ENCODE peak calls at places on chromosomes 13 and 19, in nine cellular contexts. One of them, this sample, is unnamed.

GRCh38 chr13:33911521-33911920 is 93.6 kb downstream of the RFC3 start:
- DNase-seq in T-helper 9 cell: no peak
- DNase-seq in glutamatergic neuron: no peak
- DNase-seq in BJ: no peak
- DNase-seq in NCI-H2029 treated with DMSO at 0.1 percent for 48 hours: no peak
- DNase-seq in activated CD4-positive, alpha-beta T cell treated with anti-CD3 and anti-CD28 coated beads, Interleukin-2, amount 50 U/mL, for 1 hour: no peak
- DNase-seq in activated T-cell treated with anti-CD3 and anti-CD28 coated beads, Interleukin-2, amount 50 U/mL, for 72 hours: no peak
- DNase-seq in EH: no peak
- DNase-seq in EL: no peak
- DNase-seq in this sample: no peak

GRCh38 chr13:76980075-76980718 is 11.7 kb upstream of the CLN5 start:
- DNase-seq in T-helper 9 cell: peak; percentile 90
- DNase-seq in glutamatergic neuron: peak; percentile 96
- DNase-seq in BJ: no peak
- DNase-seq in NCI-H2029 treated with DMSO at 0.1 percent for 48 hours: no peak
- DNase-seq in activated CD4-positive, alpha-beta T cell treated with anti-CD3 and anti-CD28 coated beads, Interleukin-2, amount 50 U/mL, for 1 hour: peak; percentile 85
- DNase-seq in activated T-cell treated with anti-CD3 and anti-CD28 coated beads, Interleukin-2, amount 50 U/mL, for 72 hours: peak; percentile 94
- DNase-seq in EH: peak; percentile 53
- DNase-seq in EL: peak; percentile 51
- DNase-seq in this sample: no peak

GRCh38 chr13:93248627-93249047 is 22.0 kb downstream of the GPC6 start:
- DNase-seq in T-helper 9 cell: no peak
- DNase-seq in glutamatergic neuron: peak; percentile 74
- DNase-seq in BJ: no peak
- DNase-seq in NCI-H2029 treated with DMSO at 0.1 percent for 48 hours: peak; percentile 95
- DNase-seq in activated CD4-positive, alpha-beta T cell treated with anti-CD3 and anti-CD28 coated beads, Interleukin-2, amount 50 U/mL, for 1 hour: no peak
- DNase-seq in activated T-cell treated with anti-CD3 and anti-CD28 coated beads, Interleukin-2, amount 50 U/mL, for 72 hours: no peak
- DNase-seq in EH: peak; percentile 62
- DNase-seq in EL: peak; percentile 33
- DNase-seq in this sample: no peak

GRCh38 chr19:57803594-57804325 is 11.0 kb downstream of the ZNF552 start:
- DNase-seq in T-helper 9 cell: no peak
- DNase-seq in glutamatergic neuron: peak; percentile 41
- DNase-seq in BJ: peak; percentile 34
- DNase-seq in NCI-H2029 treated with DMSO at 0.1 percent for 48 hours: peak; percentile 76
- DNase-seq in activated CD4-positive, alpha-beta T cell treated with anti-CD3 and anti-CD28 coated beads, Interleukin-2, amount 50 U/mL, for 1 hour: no peak
- DNase-seq in activated T-cell treated with anti-CD3 and anti-CD28 coated beads, Interleukin-2, amount 50 U/mL, for 72 hours: no peak
- DNase-seq in EH: peak; percentile 95
- DNase-seq in EL: peak; percentile 91
- DNase-seq in this sample: peak; percentile 64

GRCh38 chr13:111204438-111205177 is 89.5 kb downstream of the ARHGEF7 start:
- DNase-seq in T-helper 9 cell: no peak
- DNase-seq in glutamatergic neuron: no peak
- DNase-seq in BJ: no peak
- DNase-seq in NCI-H2029 treated with DMSO at 0.1 percent for 48 hours: no peak
- DNase-seq in activated CD4-positive, alpha-beta T cell treated with anti-CD3 and anti-CD28 coated beads, Interleukin-2, amount 50 U/mL, for 1 hour: no peak
- DNase-seq in activated T-cell treated with anti-CD3 and anti-CD28 coated beads, Interleukin-2, amount 50 U/mL, for 72 hours: no peak
- DNase-seq in EH: peak; percentile 81
- DNase-seq in EL: peak; percentile 70
- DNase-seq in this sample: no peak

GRCh38 chr13:69618393-69618792 is 489.2 kb upstream of the ATXN8OS start:
- DNase-seq in T-helper 9 cell: no peak
- DNase-seq in glutamatergic neuron: no peak
- DNase-seq in BJ: no peak
- DNase-seq in NCI-H2029 treated with DMSO at 0.1 percent for 48 hours: no peak
- DNase-seq in activated CD4-positive, alpha-beta T cell treated with anti-CD3 and anti-CD28 coated beads, Interleukin-2, amount 50 U/mL, for 1 hour: no peak
- DNase-seq in activated T-cell treated with anti-CD3 and anti-CD28 coated beads, Interleukin-2, amount 50 U/mL, for 72 hours: no peak
- DNase-seq in EH: no peak
- DNase-seq in EL: no peak
- DNase-seq in this sample: no peak

GRCh38 chr13:97189943-97190342 is 32.2 kb upstream of the MBNL2 start:
- DNase-seq in T-helper 9 cell: no peak
- DNase-seq in glutamatergic neuron: no peak
- DNase-seq in BJ: no peak
- DNase-seq in NCI-H2029 treated with DMSO at 0.1 percent for 48 hours: no peak
- DNase-seq in activated CD4-positive, alpha-beta T cell treated with anti-CD3 and anti-CD28 coated beads, Interleukin-2, amount 50 U/mL, for 1 hour: no peak
- DNase-seq in activated T-cell treated with anti-CD3 and anti-CD28 coated beads, Interleukin-2, amount 50 U/mL, for 72 hours: no peak
- DNase-seq in EH: no peak
- DNase-seq in EL: no peak
- DNase-seq in this sample: no peak

GRCh38 chr13:106276876-106277275 is 258.6 kb downstream of the EFNB2 start:
- DNase-seq in T-helper 9 cell: no peak
- DNase-seq in glutamatergic neuron: no peak
- DNase-seq in BJ: no peak
- DNase-seq in NCI-H2029 treated with DMSO at 0.1 percent for 48 hours: no peak
- DNase-seq in activated CD4-positive, alpha-beta T cell treated with anti-CD3 and anti-CD28 coated beads, Interleukin-2, amount 50 U/mL, for 1 hour: no peak
- DNase-seq in activated T-cell treated with anti-CD3 and anti-CD28 coated beads, Interleukin-2, amount 50 U/mL, for 72 hours: no peak
- DNase-seq in EH: peak; percentile 7
- DNase-seq in EL: no peak
- DNase-seq in this sample: no peak

GRCh38 chr19:10332965-10333757 is at the start of gene RAVER1:
- DNase-seq in T-helper 9 cell: peak; percentile 96
- DNase-seq in glutamatergic neuron: peak; percentile 98
- DNase-seq in BJ: peak; percentile 69
- DNase-seq in NCI-H2029 treated with DMSO at 0.1 percent for 48 hours: peak; percentile 84
- DNase-seq in activated CD4-positive, alpha-beta T cell treated with anti-CD3 and anti-CD28 coated beads, Interleukin-2, amount 50 U/mL, for 1 hour: peak; percentile 97
- DNase-seq in activated T-cell treated with anti-CD3 and anti-CD28 coated beads, Interleukin-2, amount 50 U/mL, for 72 hours: peak; percentile 98
- DNase-seq in EH: peak; percentile 98
- DNase-seq in EL: peak; percentile 98
- DNase-seq in this sample: peak; percentile 95

GRCh38 chr19:41774515-41774980 is 19.2 kb downstream of the CEACAM6 start:
- DNase-seq in T-helper 9 cell: peak; percentile 32
- DNase-seq in glutamatergic neuron: no peak
- DNase-seq in BJ: no peak
- DNase-seq in NCI-H2029 treated with DMSO at 0.1 percent for 48 hours: peak; percentile 97
- DNase-seq in activated CD4-positive, alpha-beta T cell treated with anti-CD3 and anti-CD28 coated beads, Interleukin-2, amount 50 U/mL, for 1 hour: peak; percentile 47
- DNase-seq in activated T-cell treated with anti-CD3 and anti-CD28 coated beads, Interleukin-2, amount 50 U/mL, for 72 hours: peak; percentile 44
- DNase-seq in EH: no peak
- DNase-seq in EL: no peak
- DNase-seq in this sample: peak; percentile 100

GRCh38 chr13:34358811-34359513 is 541.0 kb downstream of the RFC3 start:
- DNase-seq in T-helper 9 cell: no peak
- DNase-seq in glutamatergic neuron: no peak
- DNase-seq in BJ: peak; percentile 73
- DNase-seq in NCI-H2029 treated with DMSO at 0.1 percent for 48 hours: no peak
- DNase-seq in activated CD4-positive, alpha-beta T cell treated with anti-CD3 and anti-CD28 coated beads, Interleukin-2, amount 50 U/mL, for 1 hour: no peak
- DNase-seq in activated T-cell treated with anti-CD3 and anti-CD28 coated beads, Interleukin-2, amount 50 U/mL, for 72 hours: no peak
- DNase-seq in EH: peak; percentile 96
- DNase-seq in EL: peak; percentile 86
- DNase-seq in this sample: peak; percentile 39

GRCh38 chr19:5903054-5903501 is 512 bp downstream of the NDUFA11 start:
- DNase-seq in T-helper 9 cell: no peak
- DNase-seq in glutamatergic neuron: no peak
- DNase-seq in BJ: no peak
- DNase-seq in NCI-H2029 treated with DMSO at 0.1 percent for 48 hours: no peak
- DNase-seq in activated CD4-positive, alpha-beta T cell treated with anti-CD3 and anti-CD28 coated beads, Interleukin-2, amount 50 U/mL, for 1 hour: no peak
- DNase-seq in activated T-cell treated with anti-CD3 and anti-CD28 coated beads, Interleukin-2, amount 50 U/mL, for 72 hours: peak; percentile 19
- DNase-seq in EH: peak; percentile 69
- DNase-seq in EL: peak; percentile 73
- DNase-seq in this sample: no peak

GRCh38 chr19:16366433-16367268 is 42.0 kb downstream of the KLF2 start:
- DNase-seq in T-helper 9 cell: no peak
- DNase-seq in glutamatergic neuron: no peak
- DNase-seq in BJ: no peak
- DNase-seq in NCI-H2029 treated with DMSO at 0.1 percent for 48 hours: no peak
- DNase-seq in activated CD4-positive, alpha-beta T cell treated with anti-CD3 and anti-CD28 coated beads, Interleukin-2, amount 50 U/mL, for 1 hour: peak; percentile 36
- DNase-seq in activated T-cell treated with anti-CD3 and anti-CD28 coated beads, Interleukin-2, amount 50 U/mL, for 72 hours: no peak
- DNase-seq in EH: no peak
- DNase-seq in EL: no peak
- DNase-seq in this sample: no peak

GRCh38 chr19:38869836-38870607 is 8.1 kb downstream of the RINL start:
- DNase-seq in T-helper 9 cell: peak; percentile 92
- DNase-seq in glutamatergic neuron: peak; percentile 78
- DNase-seq in BJ: no peak
- DNase-seq in NCI-H2029 treated with DMSO at 0.1 percent for 48 hours: peak; percentile 81
- DNase-seq in activated CD4-positive, alpha-beta T cell treated with anti-CD3 and anti-CD28 coated beads, Interleukin-2, amount 50 U/mL, for 1 hour: peak; percentile 94
- DNase-seq in activated T-cell treated with anti-CD3 and anti-CD28 coated beads, Interleukin-2, amount 50 U/mL, for 72 hours: peak; percentile 95
- DNase-seq in EH: peak; percentile 76
- DNase-seq in EL: peak; percentile 77
- DNase-seq in this sample: no peak

GRCh38 chr19:2810141-2811091 is 9.3 kb upstream of the ZNF554 start:
- DNase-seq in T-helper 9 cell: no peak
- DNase-seq in glutamatergic neuron: no peak
- DNase-seq in BJ: no peak
- DNase-seq in NCI-H2029 treated with DMSO at 0.1 percent for 48 hours: no peak
- DNase-seq in activated CD4-positive, alpha-beta T cell treated with anti-CD3 and anti-CD28 coated beads, Interleukin-2, amount 50 U/mL, for 1 hour: no peak
- DNase-seq in activated T-cell treated with anti-CD3 and anti-CD28 coated beads, Interleukin-2, amount 50 U/mL, for 72 hours: no peak
- DNase-seq in EH: no peak
- DNase-seq in EL: no peak
- DNase-seq in this sample: no peak

GRCh38 chr13:29125145-29125933 is 305.2 kb downstream of the MTUS2 start:
- DNase-seq in T-helper 9 cell: no peak
- DNase-seq in glutamatergic neuron: no peak
- DNase-seq in BJ: no peak
- DNase-seq in NCI-H2029 treated with DMSO at 0.1 percent for 48 hours: no peak
- DNase-seq in activated CD4-positive, alpha-beta T cell treated with anti-CD3 and anti-CD28 coated beads, Interleukin-2, amount 50 U/mL, for 1 hour: no peak
- DNase-seq in activated T-cell treated with anti-CD3 and anti-CD28 coated beads, Interleukin-2, amount 50 U/mL, for 72 hours: peak; percentile 10
- DNase-seq in EH: no peak
- DNase-seq in EL: no peak
- DNase-seq in this sample: no peak

GRCh38 chr19:55149078-55150003 is at the start of gene TNNT1:
- DNase-seq in T-helper 9 cell: no peak
- DNase-seq in glutamatergic neuron: no peak
- DNase-seq in BJ: no peak
- DNase-seq in NCI-H2029 treated with DMSO at 0.1 percent for 48 hours: no peak
- DNase-seq in activated CD4-positive, alpha-beta T cell treated with anti-CD3 and anti-CD28 coated beads, Interleukin-2, amount 50 U/mL, for 1 hour: no peak
- DNase-seq in activated T-cell treated with anti-CD3 and anti-CD28 coated beads, Interleukin-2, amount 50 U/mL, for 72 hours: no peak
- DNase-seq in EH: peak; percentile 57
- DNase-seq in EL: peak; percentile 50
- DNase-seq in this sample: no peak

GRCh38 chr13:113110048-113110851 is 4.7 kb downstream of the F7 start:
- DNase-seq in T-helper 9 cell: no peak
- DNase-seq in glutamatergic neuron: peak; percentile 45
- DNase-seq in BJ: no peak
- DNase-seq in NCI-H2029 treated with DMSO at 0.1 percent for 48 hours: no peak
- DNase-seq in activated CD4-positive, alpha-beta T cell treated with anti-CD3 and anti-CD28 coated beads, Interleukin-2, amount 50 U/mL, for 1 hour: no peak
- DNase-seq in activated T-cell treated with anti-CD3 and anti-CD28 coated beads, Interleukin-2, amount 50 U/mL, for 72 hours: peak; percentile 25
- DNase-seq in EH: no peak
- DNase-seq in EL: no peak
- DNase-seq in this sample: no peak

GRCh38 chr19:16203256-16204004 is 5.7 kb downstream of the AP1M1 start:
- DNase-seq in T-helper 9 cell: no peak
- DNase-seq in glutamatergic neuron: no peak
- DNase-seq in BJ: no peak
- DNase-seq in NCI-H2029 treated with DMSO at 0.1 percent for 48 hours: no peak
- DNase-seq in activated CD4-positive, alpha-beta T cell treated with anti-CD3 and anti-CD28 coated beads, Interleukin-2, amount 50 U/mL, for 1 hour: no peak
- DNase-seq in activated T-cell treated with anti-CD3 and anti-CD28 coated beads, Interleukin-2, amount 50 U/mL, for 72 hours: no peak
- DNase-seq in EH: no peak
- DNase-seq in EL: no peak
- DNase-seq in this sample: no peak

GRCh38 chr19:35354898-35355297 is 3.4 kb upstream of the FFAR3 start:
- DNase-seq in T-helper 9 cell: no peak
- DNase-seq in glutamatergic neuron: no peak
- DNase-seq in BJ: no peak
- DNase-seq in NCI-H2029 treated with DMSO at 0.1 percent for 48 hours: no peak
- DNase-seq in activated CD4-positive, alpha-beta T cell treated with anti-CD3 and anti-CD28 coated beads, Interleukin-2, amount 50 U/mL, for 1 hour: no peak
- DNase-seq in activated T-cell treated with anti-CD3 and anti-CD28 coated beads, Interleukin-2, amount 50 U/mL, for 72 hours: no peak
- DNase-seq in EH: no peak
- DNase-seq in EL: no peak
- DNase-seq in this sample: no peak

GRCh38 chr19:44735011-44735410 is 13.5 kb upstream of the BCL3 start:
- DNase-seq in T-helper 9 cell: no peak
- DNase-seq in glutamatergic neuron: no peak
- DNase-seq in BJ: no peak
- DNase-seq in NCI-H2029 treated with DMSO at 0.1 percent for 48 hours: no peak
- DNase-seq in activated CD4-positive, alpha-beta T cell treated with anti-CD3 and anti-CD28 coated beads, Interleukin-2, amount 50 U/mL, for 1 hour: no peak
- DNase-seq in activated T-cell treated with anti-CD3 and anti-CD28 coated beads, Interleukin-2, amount 50 U/mL, for 72 hours: no peak
- DNase-seq in EH: peak; percentile 49
- DNase-seq in EL: peak; percentile 37
- DNase-seq in this sample: no peak

GRCh38 chr13:21987793-21988192 is 316.9 kb downstream of the FGF9 start:
- DNase-seq in T-helper 9 cell: no peak
- DNase-seq in glutamatergic neuron: no peak
- DNase-seq in BJ: no peak
- DNase-seq in NCI-H2029 treated with DMSO at 0.1 percent for 48 hours: no peak
- DNase-seq in activated CD4-positive, alpha-beta T cell treated with anti-CD3 and anti-CD28 coated beads, Interleukin-2, amount 50 U/mL, for 1 hour: no peak
- DNase-seq in activated T-cell treated with anti-CD3 and anti-CD28 coated beads, Interleukin-2, amount 50 U/mL, for 72 hours: peak; percentile 8
- DNase-seq in EH: no peak
- DNase-seq in EL: no peak
- DNase-seq in this sample: no peak

GRCh38 chr19:37362733-37363132 is 8.2 kb upstream of the ZNF527 start:
- DNase-seq in T-helper 9 cell: no peak
- DNase-seq in glutamatergic neuron: no peak
- DNase-seq in BJ: no peak
- DNase-seq in NCI-H2029 treated with DMSO at 0.1 percent for 48 hours: no peak
- DNase-seq in activated CD4-positive, alpha-beta T cell treated with anti-CD3 and anti-CD28 coated beads, Interleukin-2, amount 50 U/mL, for 1 hour: peak; percentile 2
- DNase-seq in activated T-cell treated with anti-CD3 and anti-CD28 coated beads, Interleukin-2, amount 50 U/mL, for 72 hours: no peak
- DNase-seq in EH: no peak
- DNase-seq in EL: no peak
- DNase-seq in this sample: no peak

GRCh38 chr13:111961236-111961635 is 105.7 kb upstream of the SOX1 start:
- DNase-seq in T-helper 9 cell: no peak
- DNase-seq in glutamatergic neuron: no peak
- DNase-seq in BJ: no peak
- DNase-seq in NCI-H2029 treated with DMSO at 0.1 percent for 48 hours: no peak
- DNase-seq in activated CD4-positive, alpha-beta T cell treated with anti-CD3 and anti-CD28 coated beads, Interleukin-2, amount 50 U/mL, for 1 hour: no peak
- DNase-seq in activated T-cell treated with anti-CD3 and anti-CD28 coated beads, Interleukin-2, amount 50 U/mL, for 72 hours: no peak
- DNase-seq in EH: no peak
- DNase-seq in EL: no peak
- DNase-seq in this sample: no peak

GRCh38 chr13:31044658-31045620 is 112.5 kb downstream of the TEX26 start:
- DNase-seq in T-helper 9 cell: peak; percentile 15
- DNase-seq in glutamatergic neuron: no peak
- DNase-seq in BJ: no peak
- DNase-seq in NCI-H2029 treated with DMSO at 0.1 percent for 48 hours: no peak
- DNase-seq in activated CD4-positive, alpha-beta T cell treated with anti-CD3 and anti-CD28 coated beads, Interleukin-2, amount 50 U/mL, for 1 hour: no peak
- DNase-seq in activated T-cell treated with anti-CD3 and anti-CD28 coated beads, Interleukin-2, amount 50 U/mL, for 72 hours: peak; percentile 61
- DNase-seq in EH: no peak
- DNase-seq in EL: no peak
- DNase-seq in this sample: peak; percentile 16

GRCh38 chr19:18300930-18301717 is 19.7 kb upstream of the JUND start:
- DNase-seq in T-helper 9 cell: no peak
- DNase-seq in glutamatergic neuron: no peak
- DNase-seq in BJ: peak; percentile 60
- DNase-seq in NCI-H2029 treated with DMSO at 0.1 percent for 48 hours: no peak
- DNase-seq in activated CD4-positive, alpha-beta T cell treated with anti-CD3 and anti-CD28 coated beads, Interleukin-2, amount 50 U/mL, for 1 hour: no peak
- DNase-seq in activated T-cell treated with anti-CD3 and anti-CD28 coated beads, Interleukin-2, amount 50 U/mL, for 72 hours: no peak
- DNase-seq in EH: peak; percentile 86
- DNase-seq in EL: peak; percentile 79
- DNase-seq in this sample: peak; percentile 92

GRCh38 chr19:11554160-11554559 is 4.9 kb downstream of the ELOF1 start:
- DNase-seq in T-helper 9 cell: no peak
- DNase-seq in glutamatergic neuron: no peak
- DNase-seq in BJ: no peak
- DNase-seq in NCI-H2029 treated with DMSO at 0.1 percent for 48 hours: no peak
- DNase-seq in activated CD4-positive, alpha-beta T cell treated with anti-CD3 and anti-CD28 coated beads, Interleukin-2, amount 50 U/mL, for 1 hour: no peak
- DNase-seq in activated T-cell treated with anti-CD3 and anti-CD28 coated beads, Interleukin-2, amount 50 U/mL, for 72 hours: no peak
- DNase-seq in EH: no peak
- DNase-seq in EL: no peak
- DNase-seq in this sample: no peak

GRCh38 chr13:111555268-111555633 is 234.8 kb downstream of the TEX29 start:
- DNase-seq in T-helper 9 cell: no peak
- DNase-seq in glutamatergic neuron: no peak
- DNase-seq in BJ: no peak
- DNase-seq in NCI-H2029 treated with DMSO at 0.1 percent for 48 hours: no peak
- DNase-seq in activated CD4-positive, alpha-beta T cell treated with anti-CD3 and anti-CD28 coated beads, Interleukin-2, amount 50 U/mL, for 1 hour: no peak
- DNase-seq in activated T-cell treated with anti-CD3 and anti-CD28 coated beads, Interleukin-2, amount 50 U/mL, for 72 hours: no peak
- DNase-seq in EH: no peak
- DNase-seq in EL: no peak
- DNase-seq in this sample: no peak